ENCODE peak calls at places on chromosomes 2 and 18, in ten cellular contexts. G is dermis microvascular lymphatic vessel endothelial cell; V is EL; Q is activated naive CD4-positive, alpha-beta T cell; P is K562; F is occipital lobe; A is ovary; N is HuH-7.5; H is stimulated activated CD8-positive, alpha-beta memory T cell treated with anti-CD3 and anti-CD28 coated beads, Interleukin-15, amount 100 ng/mL, for 24 hours; K is HCT116. T is an unnamed sample.

GRCh38 chr2:25419678-25420242 is 78.0 kb upstream of the DNMT3A start:
- DNase-seq in P (no peak), A (no peak), V (no peak), K (no peak), G (no peak), H (no peak), F (no peak), Q (no peak), N (no peak), T (no peak)

GRCh38 chr2:214896287-214896686 is 86.8 kb upstream of the BARD1 start:
- DNase-seq in K (no peak), N (no peak), G (no peak), H (no peak), V (no peak), A (no peak), F (no peak), P (no peak), Q (no peak), T (no peak)

GRCh38 chr2:237593036-237593435 is 2.5 kb upstream of the RAB17 start:
- DNase-seq in A (no peak), K (no peak), P (no peak), V (no peak), F (no peak), G (no peak), Q (no peak), H (no peak), N (no peak), T (no peak)

GRCh38 chr2:3594493-3595281 is at the start of gene COLEC11:
- DNase-seq in H (no peak), Q (no peak), P (peak), K (no peak), F (no peak), A (peak), G (peak), N (no peak), V (no peak), T (peak)

GRCh38 chr2:37896319-37896718 is 28.8 kb upstream of the RMDN2 start:
- DNase-seq in A (no peak), K (no peak), Q (no peak), N (no peak), G (no peak), P (no peak), H (no peak), V (peak), F (no peak), T (peak)

GRCh38 chr2:126399001-126399400 is 257.0 kb upstream of the GYPC start:
- DNase-seq in Q (no peak), N (no peak), K (no peak), F (no peak), A (no peak), H (no peak), V (no peak), G (no peak), P (no peak), T (no peak)

GRCh38 chr2:12177052-12177994 is 430.9 kb downstream of the LPIN1 start:
- DNase-seq in P (peak), F (no peak), N (no peak), Q (no peak), H (no peak), V (peak), K (no peak), G (peak), A (peak), T (peak)

GRCh38 chr18:59921384-59921891 is 21.6 kb downstream of the PMAIP1 start:
- DNase-seq in F (no peak), V (no peak), N (no peak), K (no peak), Q (no peak), G (no peak), A (no peak), P (no peak), H (no peak), T (no peak)

GRCh38 chr2:218883491-218884490 is 3.1 kb downstream of the WNT10A start:
- DNase-seq in H (no peak), N (no peak), Q (no peak), A (no peak), V (peak), F (no peak), K (no peak), G (no peak), P (peak), T (no peak)

GRCh38 chr18:77093584-77093983 is 39.0 kb downstream of the MBP start:
- DNase-seq in K (no peak), F (no peak), A (no peak), G (no peak), N (no peak), Q (no peak), H (no peak), P (no peak), V (no peak), T (no peak)

GRCh38 chr2:178824181-178824580 is 17.0 kb upstream of the TTN start:
- DNase-seq in A (no peak), N (no peak), G (no peak), H (no peak), Q (no peak), K (no peak), V (no peak), F (no peak), P (no peak), T (no peak)

GRCh38 chr2:231541605-231542509 is 11.6 kb upstream of the NMUR1 start:
- DNase-seq in N (no peak), V (no peak), G (peak), Q (no peak), F (no peak), H (no peak), P (no peak), A (no peak), K (no peak), T (peak)

GRCh38 chr2:45626387-45627010 is 15.4 kb upstream of the SRBD1 start:
- DNase-seq in V (no peak), F (no peak), A (no peak), Q (no peak), H (no peak), K (no peak), P (no peak), G (no peak), N (no peak), T (no peak)

GRCh38 chr2:25323042-25323514 is 18.6 kb downstream of the DNMT3A start:
- DNase-seq in V (peak), A (no peak), Q (no peak), N (no peak), K (no peak), H (no peak), P (peak), G (no peak), F (no peak), T (no peak)